ENCODE peak calls at places on chromosomes 1 and 21, in six cellular contexts. One of them, this sample, is unnamed.

GRCh38 chr1:151284013-151284577 is 2.0 kb downstream of the ZNF687 start:
- DNase-seq in adrenal gland: no peak
- DNase-seq in A549: no peak
- DNase-seq in body of pancreas: peak; percentile 80
- DNase-seq in IMR-90: no peak
- DNase-seq in right lobe of liver: no peak
- DNase-seq in this sample: no peak

GRCh38 chr1:239765163-239765562 is 326.5 kb upstream of the FMN2 start:
- DNase-seq in adrenal gland: no peak
- DNase-seq in A549: peak; percentile 4
- DNase-seq in body of pancreas: no peak
- DNase-seq in IMR-90: no peak
- DNase-seq in right lobe of liver: no peak
- DNase-seq in this sample: no peak

GRCh38 chr1:3429320-3429719 is 25.1 kb upstream of the ARHGEF16 start:
- DNase-seq in A549: no peak
- DNase-seq in body of pancreas: no peak
- DNase-seq in IMR-90: no peak
- DNase-seq in right lobe of liver: no peak
- DNase-seq in adrenal gland: no peak
- DNase-seq in this sample: no peak

GRCh38 chr1:44212355-44213221 is 683 bp upstream of the DMAP1 start:
- DNase-seq in IMR-90: no peak
- DNase-seq in adrenal gland: no peak
- DNase-seq in A549: no peak
- DNase-seq in body of pancreas: no peak
- DNase-seq in right lobe of liver: no peak
- DNase-seq in this sample: no peak

GRCh38 chr1:167328306-167328705 is 107.6 kb downstream of the POU2F1 start:
- DNase-seq in A549: no peak
- DNase-seq in body of pancreas: no peak
- DNase-seq in adrenal gland: no peak
- DNase-seq in IMR-90: no peak
- DNase-seq in right lobe of liver: no peak
- DNase-seq in this sample: no peak

GRCh38 chr1:10456079-10456478 is 6.2 kb downstream of the CORT start:
- DNase-seq in right lobe of liver: no peak
- DNase-seq in body of pancreas: no peak
- DNase-seq in IMR-90: no peak
- DNase-seq in adrenal gland: no peak
- DNase-seq in A549: no peak
- DNase-seq in this sample: no peak

GRCh38 chr1:6906783-6907182 is 121.5 kb downstream of the CAMTA1 start:
- DNase-seq in body of pancreas: no peak
- DNase-seq in right lobe of liver: no peak
- DNase-seq in adrenal gland: no peak
- DNase-seq in IMR-90: no peak
- DNase-seq in A549: no peak
- DNase-seq in this sample: no peak

GRCh38 chr1:108513114-108513513 is 46.8 kb upstream of the EEIG2 start:
- DNase-seq in right lobe of liver: no peak
- DNase-seq in adrenal gland: no peak
- DNase-seq in body of pancreas: no peak
- DNase-seq in IMR-90: no peak
- DNase-seq in A549: no peak
- DNase-seq in this sample: no peak

GRCh38 chr1:94063379-94063778 is 57.6 kb downstream of the ABCA4 start:
- DNase-seq in body of pancreas: peak; percentile 69
- DNase-seq in right lobe of liver: no peak
- DNase-seq in A549: peak; percentile 58
- DNase-seq in IMR-90: peak; percentile 67
- DNase-seq in adrenal gland: peak; percentile 44
- DNase-seq in this sample: no peak

GRCh38 chr21:29148535-29148934 is 18.1 kb downstream of the MAP3K7CL start:
- DNase-seq in right lobe of liver: no peak
- DNase-seq in IMR-90: peak; percentile 64
- DNase-seq in body of pancreas: no peak
- DNase-seq in adrenal gland: no peak
- DNase-seq in A549: no peak
- DNase-seq in this sample: no peak

GRCh38 chr1:89758127-89758526 is 62.7 kb upstream of the LRRC8D start:
- DNase-seq in IMR-90: no peak
- DNase-seq in right lobe of liver: no peak
- DNase-seq in body of pancreas: no peak
- DNase-seq in A549: no peak
- DNase-seq in adrenal gland: no peak
- DNase-seq in this sample: no peak

GRCh38 chr1:55894521-55894920 is 679.4 kb upstream of the USP24 start:
- DNase-seq in right lobe of liver: no peak
- DNase-seq in body of pancreas: no peak
- DNase-seq in adrenal gland: no peak
- DNase-seq in A549: peak; percentile 14
- DNase-seq in IMR-90: peak; percentile 35
- DNase-seq in this sample: no peak

GRCh38 chr1:12616709-12617373 is 1.2 kb downstream of the DHRS3 start:
- DNase-seq in IMR-90: no peak
- DNase-seq in A549: no peak
- DNase-seq in body of pancreas: peak; percentile 58
- DNase-seq in right lobe of liver: no peak
- DNase-seq in adrenal gland: no peak
- DNase-seq in this sample: no peak

GRCh38 chr1:23444104-23444533 is 19.6 kb upstream of the TCEA3 start:
- DNase-seq in IMR-90: peak; percentile 72
- DNase-seq in right lobe of liver: peak; percentile 86
- DNase-seq in body of pancreas: peak; percentile 30
- DNase-seq in adrenal gland: peak; percentile 88
- DNase-seq in A549: no peak
- DNase-seq in this sample: no peak

GRCh38 chr1:214101828-214102227 is 114.1 kb downstream of the PROX1 start:
- DNase-seq in adrenal gland: no peak
- DNase-seq in right lobe of liver: no peak
- DNase-seq in A549: no peak
- DNase-seq in IMR-90: no peak
- DNase-seq in body of pancreas: no peak
- DNase-seq in this sample: no peak

GRCh38 chr21:38816400-38816973 is 10.8 kb downstream of the ETS2 start:
- DNase-seq in adrenal gland: no peak
- DNase-seq in body of pancreas: no peak
- DNase-seq in right lobe of liver: no peak
- DNase-seq in IMR-90: no peak
- DNase-seq in A549: no peak
- DNase-seq in this sample: no peak

GRCh38 chr1:225228871-225229303 is 199.0 kb downstream of the LBR start:
- DNase-seq in right lobe of liver: no peak
- DNase-seq in adrenal gland: no peak
- DNase-seq in A549: peak; percentile 16
- DNase-seq in body of pancreas: no peak
- DNase-seq in IMR-90: no peak
- DNase-seq in this sample: no peak

GRCh38 chr1:248618878-248619277 is 16.0 kb downstream of the OR2T11 start:
- DNase-seq in IMR-90: peak; percentile 0
- DNase-seq in A549: peak; percentile 58
- DNase-seq in body of pancreas: peak; percentile 79
- DNase-seq in adrenal gland: peak; percentile 56
- DNase-seq in right lobe of liver: no peak
- DNase-seq in this sample: peak; percentile 53

GRCh38 chr1:40944326-40944725 is 35.2 kb upstream of the CTPS1 start:
- DNase-seq in body of pancreas: peak; percentile 34
- DNase-seq in IMR-90: peak; percentile 92
- DNase-seq in right lobe of liver: peak; percentile 69
- DNase-seq in A549: peak; percentile 80
- DNase-seq in adrenal gland: peak; percentile 53
- DNase-seq in this sample: no peak

GRCh38 chr1:24535021-24535424 is 20.9 kb upstream of the NCMAP start:
- DNase-seq in body of pancreas: no peak
- DNase-seq in A549: no peak
- DNase-seq in adrenal gland: no peak
- DNase-seq in right lobe of liver: no peak
- DNase-seq in IMR-90: no peak
- DNase-seq in this sample: peak; percentile 75

GRCh38 chr1:201360486-201360885 is 17.0 kb downstream of the TNNT2 start:
- DNase-seq in right lobe of liver: peak; percentile 22
- DNase-seq in body of pancreas: peak; percentile 3
- DNase-seq in A549: no peak
- DNase-seq in IMR-90: no peak
- DNase-seq in adrenal gland: no peak
- DNase-seq in this sample: no peak

GRCh38 chr1:197918815-197919522 is 1.8 kb downstream of the LHX9 start:
- DNase-seq in A549: no peak
- DNase-seq in IMR-90: no peak
- DNase-seq in body of pancreas: no peak
- DNase-seq in right lobe of liver: no peak
- DNase-seq in adrenal gland: no peak
- DNase-seq in this sample: no peak

GRCh38 chr1:42479621-42480020 is 16.5 kb downstream of the CCDC30 start:
- DNase-seq in right lobe of liver: no peak
- DNase-seq in A549: peak; percentile 53
- DNase-seq in IMR-90: peak; percentile 19
- DNase-seq in body of pancreas: no peak
- DNase-seq in adrenal gland: no peak
- DNase-seq in this sample: no peak

GRCh38 chr1:228837817-228838716 is 102.8 kb downstream of the RHOU start:
- DNase-seq in adrenal gland: peak; percentile 92
- DNase-seq in IMR-90: peak; percentile 93
- DNase-seq in A549: peak; percentile 96
- DNase-seq in body of pancreas: peak; percentile 82
- DNase-seq in right lobe of liver: peak; percentile 73
- DNase-seq in this sample: peak; percentile 75

GRCh38 chr1:10537082-10537766 is 62.5 kb downstream of the PEX14 start:
- DNase-seq in body of pancreas: no peak
- DNase-seq in IMR-90: peak; percentile 16
- DNase-seq in A549: no peak
- DNase-seq in adrenal gland: no peak
- DNase-seq in right lobe of liver: no peak
- DNase-seq in this sample: no peak

GRCh38 chr1:161200421-161200991 is 1.7 kb upstream of the ADAMTS4 start:
- DNase-seq in adrenal gland: no peak
- DNase-seq in body of pancreas: no peak
- DNase-seq in right lobe of liver: no peak
- DNase-seq in A549: no peak
- DNase-seq in IMR-90: no peak
- DNase-seq in this sample: no peak

GRCh38 chr1:200364121-200364759 is 45.6 kb downstream of the ZNF281 start:
- DNase-seq in adrenal gland: no peak
- DNase-seq in right lobe of liver: no peak
- DNase-seq in IMR-90: peak; percentile 51
- DNase-seq in body of pancreas: no peak
- DNase-seq in A549: peak; percentile 64
- DNase-seq in this sample: no peak

DNA sequence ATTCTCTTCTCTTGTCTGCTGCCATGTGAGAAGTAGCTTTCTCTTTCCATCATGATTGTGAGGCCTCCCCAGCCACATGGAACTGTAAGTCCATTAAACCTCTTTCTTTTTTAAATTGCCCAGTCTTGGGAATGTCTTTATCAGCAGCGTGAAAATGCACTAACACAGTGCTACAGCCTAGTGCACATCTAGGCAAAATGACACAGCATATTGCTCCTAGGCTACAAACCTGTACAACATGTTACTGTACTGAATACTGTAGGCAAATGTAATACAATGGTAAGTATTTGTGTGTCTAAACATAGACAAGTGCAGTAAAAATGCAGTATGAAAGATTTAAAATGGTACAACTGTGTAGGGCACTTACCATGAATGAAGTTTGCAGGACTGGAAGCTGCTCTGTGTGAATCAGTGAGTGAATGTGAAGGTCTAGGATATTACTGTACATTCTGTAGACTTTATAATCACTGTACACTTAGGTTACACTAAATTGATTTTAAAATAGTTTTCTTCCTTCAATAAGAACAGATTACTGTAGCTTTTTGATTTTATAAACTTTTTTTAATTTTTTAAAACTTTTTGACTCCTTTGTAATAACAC is 69.4 kb downstream of the RGS21 start:
- DNase-seq in IMR-90: no peak
- DNase-seq in A549: no peak
- DNase-seq in body of pancreas: no peak
- DNase-seq in right lobe of liver: no peak
- DNase-seq in adrenal gland: no peak
- DNase-seq in this sample: no peak
- H3K27ac ChIP-seq in IMR-90: no peak overlapping the region
- H3K27ac ChIP-seq in A549: no peak overlapping the region
- H3K27ac ChIP-seq in body of pancreas: no peak overlapping the region
- H3K27ac ChIP-seq in right lobe of liver: no peak overlapping the region
- H3K27ac ChIP-seq in adrenal gland: no peak overlapping the region
- H3K27ac ChIP-seq in this sample: no peak overlapping the region

DNA sequence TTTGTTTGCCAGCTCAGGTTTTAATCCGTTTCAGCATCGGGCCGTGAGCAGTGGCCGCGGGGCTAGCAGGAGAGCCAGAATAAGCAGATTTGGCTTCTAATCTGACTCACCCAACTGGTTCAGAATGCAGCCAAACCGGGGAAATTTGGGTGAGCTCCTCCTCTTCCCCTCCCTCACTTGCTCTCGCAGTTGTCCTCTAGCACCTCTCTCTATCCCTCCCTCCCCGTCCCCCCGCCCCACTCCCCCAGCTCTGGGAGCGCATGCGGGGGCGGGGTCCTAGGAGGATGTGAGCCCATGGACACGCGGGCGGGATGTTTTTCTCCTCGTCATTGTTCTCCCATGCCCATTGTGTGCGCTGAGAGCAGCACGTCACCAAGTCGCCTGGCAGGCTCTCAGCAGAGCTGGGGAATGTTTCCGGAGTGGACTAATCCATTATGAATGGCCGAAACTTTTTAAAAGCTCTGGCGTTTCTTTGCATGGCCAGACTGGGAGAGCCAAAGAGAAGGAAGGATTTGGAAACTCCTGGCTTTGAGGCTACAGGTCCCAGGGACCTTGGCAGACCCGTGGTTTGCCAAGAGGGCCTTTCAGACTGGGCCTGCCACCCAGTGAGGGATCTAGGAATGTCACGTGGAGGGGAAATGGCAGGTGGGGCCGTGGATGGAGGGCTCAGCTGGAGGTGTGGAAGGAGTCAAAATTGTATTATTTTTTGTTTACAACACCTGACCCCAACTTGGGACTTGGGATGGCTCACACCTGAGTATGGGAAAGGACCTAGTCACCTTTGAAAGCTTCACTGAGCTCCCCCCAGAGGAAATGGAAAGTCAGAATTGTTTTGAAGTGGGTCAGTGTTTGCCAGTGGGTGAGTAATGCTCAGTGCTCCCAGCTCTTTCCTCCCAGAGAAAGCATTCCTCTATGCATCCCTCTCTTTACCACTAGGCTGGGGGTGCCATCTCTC is 39.2 kb downstream of the CDK18 start:
- DNase-seq in right lobe of liver: no peak
- DNase-seq in adrenal gland: peak; percentile 83
- DNase-seq in IMR-90: peak; percentile 82
- DNase-seq in body of pancreas: peak; percentile 67
- DNase-seq in A549: peak; percentile 63
- DNase-seq in this sample: no peak
- TF ChIP-seq POLR2A in right lobe of liver: no peak
- TF ChIP-seq POLR2A in adrenal gland: no peak
- TF ChIP-seq POLR2A in IMR-90: no peak
- TF ChIP-seq POLR2A in body of pancreas: peak; percentile 11
- TF ChIP-seq POLR2A in A549: no peak
- TF ChIP-seq POLR2A in this sample: no peak

GRCh38 chr1:47529520-47530098 is 91.8 kb downstream of the FOXD2 start:
- DNase-seq in right lobe of liver: no peak
- DNase-seq in body of pancreas: no peak
- DNase-seq in A549: no peak
- DNase-seq in IMR-90: no peak
- DNase-seq in adrenal gland: no peak
- DNase-seq in this sample: no peak
- TF ChIP-seq CTCF in right lobe of liver: peak; percentile 32
- TF ChIP-seq CTCF in body of pancreas: no peak
- TF ChIP-seq CTCF in A549: peak; percentile 27
- TF ChIP-seq CTCF in IMR-90: peak; percentile 32
- TF ChIP-seq CTCF in adrenal gland: peak; percentile 26
- TF ChIP-seq CTCF in this sample: peak; percentile 77

GRCh38 chr1:1552263-1552639 is 11.8 kb upstream of the TMEM240 start:
- DNase-seq in right lobe of liver: no peak
- DNase-seq in A549: no peak
- DNase-seq in IMR-90: no peak
- DNase-seq in adrenal gland: no peak
- DNase-seq in body of pancreas: no peak
- DNase-seq in this sample: no peak
- H3K27ac ChIP-seq in right lobe of liver: no peak overlapping the region
- H3K27ac ChIP-seq in A549: no peak overlapping the region
- H3K27ac ChIP-seq in IMR-90: no peak overlapping the region
- H3K27ac ChIP-seq in adrenal gland: peak overlapping the region; percentile 16
- H3K27ac ChIP-seq in body of pancreas: no peak overlapping the region
- H3K27ac ChIP-seq in this sample: no peak overlapping the region